ENCODE peak calls at places on chromosomes 12 and 14, in ten cellular contexts. W is MM.1S, E is lower leg skin, I is adrenal gland, Q is WERI-Rb-1, B is suprapubic skin, Z is dorsolateral prefrontal cortex, M is cardiac fibroblast, U is AG04450, X is endodermal cell. D is an unnamed sample.

GRCh38 chr12:823043-823698 is 70.8 kb downstream of the WNK1 start:
- DNase-seq in U (no peak), W (peak), Z (no peak), X (no peak), B (no peak), M (no peak), Q (no peak), I (no peak), E (no peak), D (peak)

GRCh38 chr12:18522806-18523205 is 215.0 kb downstream of the PLCZ1 start:
- DNase-seq in X (no peak), U (no peak), E (no peak), W (no peak), Z (no peak), Q (no peak), B (no peak), I (no peak), M (no peak), D (no peak)

GRCh38 chr14:67240168-67240932 is 885 bp upstream of the PALS1 start:
- DNase-seq in M (peak), I (peak), Z (peak), Q (peak), U (no peak), X (peak), B (peak), W (peak), E (peak), D (peak)

GRCh38 chr14:20684662-20685456 is 499 bp downstream of the RNASE4 start:
- DNase-seq in M (peak), Z (no peak), E (peak), I (peak), U (no peak), W (no peak), B (peak), X (no peak), Q (no peak), D (no peak)

GRCh38 chr12:130143136-130143535 is 19.1 kb upstream of the FZD10 start:
- DNase-seq in U (no peak), X (no peak), M (no peak), Z (no peak), B (no peak), Q (no peak), W (no peak), I (no peak), E (no peak), D (no peak)

GRCh38 chr14:105484069-105484996 is 2.4 kb upstream of the CRIP1 start:
- DNase-seq in B (peak), E (peak), Q (no peak), I (no peak), Z (no peak), M (peak), W (no peak), U (no peak), X (no peak), D (no peak)

GRCh38 chr12:64895541-64895940 is 71.1 kb downstream of the TBC1D30 start:
- DNase-seq in X (no peak), B (no peak), E (no peak), M (no peak), W (no peak), I (no peak), U (no peak), Z (no peak), Q (no peak), D (no peak)

GRCh38 chr12:57087689-57088441 is 1.0 kb upstream of the NAB2 start:
- DNase-seq in I (peak), Z (no peak), E (peak), M (peak), B (peak), U (peak), W (peak), X (peak), Q (peak), D (peak)

GRCh38 chr12:94265966-94266365 is 117.6 kb downstream of the PLXNC1 start:
- DNase-seq in Q (no peak), I (no peak), E (no peak), U (no peak), Z (no peak), B (no peak), X (no peak), W (no peak), M (no peak), D (no peak)

GRCh38 chr14:24311837-24312615 is 724 bp downstream of the LTB4R start:
- DNase-seq in X (no peak), I (no peak), E (peak), Z (no peak), Q (no peak), B (no peak), M (peak), W (no peak), U (no peak), D (no peak)

GRCh38 chr12:91556909-91557308 is 374.3 kb upstream of the DCN start:
- DNase-seq in B (no peak), Z (no peak), Q (no peak), U (no peak), M (no peak), W (no peak), E (no peak), I (no peak), X (no peak), D (no peak)

GRCh38 chr14:21791749-21792148 is 118.1 kb upstream of the OR4E1 start:
- DNase-seq in B (no peak), Z (no peak), W (no peak), E (no peak), U (no peak), I (no peak), Q (no peak), M (no peak), X (no peak), D (no peak)

GRCh38 chr14:24290746-24291145 is 8.8 kb downstream of the DHRS1 start:
- DNase-seq in M (no peak), I (no peak), E (no peak), W (no peak), Z (no peak), X (no peak), Q (no peak), B (no peak), U (no peak), D (no peak)

GRCh38 chr12:53938276-53939140 is at the start of gene HOXC13:
- DNase-seq in M (peak), E (peak), X (peak), Z (no peak), W (peak), Q (peak), U (no peak), I (peak), B (peak), D (no peak)

GRCh38 chr12:50764861-50765324 is 992 bp downstream of the ATF1 start:
- DNase-seq in M (peak), X (no peak), E (peak), W (peak), Z (no peak), I (peak), U (no peak), Q (no peak), B (peak), D (peak)

GRCh38 chr14:79605863-79606262 is 605.4 kb downstream of the DIO2 start:
- DNase-seq in Q (no peak), U (no peak), I (no peak), B (no peak), Z (no peak), E (no peak), M (no peak), X (no peak), W (no peak), D (no peak)

GRCh38 chr12:79690156-79690605 is 583 bp downstream of the PAWR start:
- DNase-seq in E (no peak), Z (no peak), Q (peak), W (peak), X (no peak), I (peak), M (no peak), B (peak), U (no peak), D (peak)

GRCh38 chr14:81437226-81437625 is 37.1 kb upstream of the STON2 start:
- DNase-seq in Q (no peak), M (no peak), Z (no peak), W (no peak), U (no peak), I (no peak), B (no peak), X (no peak), E (no peak), D (no peak)

GRCh38 chr12:46404225-46404631 is 31.7 kb upstream of the SLC38A2 start:
- DNase-seq in Z (no peak), E (no peak), M (peak), X (no peak), Q (no peak), U (no peak), W (no peak), B (no peak), I (no peak), D (peak)

GRCh38 chr12:111937429-111937828 is 75.5 kb downstream of the TMEM116 start:
- DNase-seq in B (no peak), M (peak), Q (no peak), E (no peak), W (no peak), U (no peak), Z (no peak), I (no peak), X (no peak), D (no peak)

GRCh38 chr12:79935624-79936040 is 735 bp upstream of the PPP1R12A start:
- DNase-seq in U (no peak), Q (peak), B (no peak), E (no peak), W (no peak), M (peak), I (no peak), X (no peak), Z (no peak), D (peak)

GRCh38 chr12:55931780-55932545 is 1.0 kb downstream of the DGKA start:
- DNase-seq in I (peak), M (peak), W (no peak), X (peak), E (peak), Z (peak), U (no peak), B (peak), Q (peak), D (peak)

GRCh38 chr12:14965221-14965620 is 3.8 kb upstream of the ARHGDIB start:
- DNase-seq in I (no peak), W (no peak), Z (no peak), Q (no peak), B (no peak), E (no peak), U (no peak), X (no peak), M (no peak), D (no peak)

GRCh38 chr14:75561013-75561432 is 17.4 kb upstream of the FLVCR2 start:
- DNase-seq in M (peak), I (peak), Q (peak), E (peak), U (no peak), X (peak), B (peak), Z (peak), W (peak), D (peak)

GRCh38 chr14:95549656-95550585 is 15.1 kb downstream of the GLRX5 start:
- DNase-seq in W (no peak), Q (no peak), M (no peak), Z (no peak), I (no peak), U (no peak), X (peak), E (peak), B (peak), D (no peak)

GRCh38 chr12:101823891-101824290 is 6.9 kb downstream of the GNPTAB start:
- DNase-seq in E (peak), Q (peak), Z (no peak), X (peak), I (peak), U (no peak), B (peak), W (peak), M (peak), D (peak)

GRCh38 chr12:40034156-40034555 is 71.7 kb downstream of the SLC2A13 start:
- DNase-seq in U (no peak), Q (no peak), Z (no peak), M (no peak), X (no peak), W (no peak), E (no peak), I (no peak), B (no peak), D (no peak)

GRCh38 chr12:75479963-75480461 is 543 bp upstream of the GLIPR1 start:
- DNase-seq in Q (no peak), I (no peak), X (no peak), U (no peak), M (peak), W (peak), Z (no peak), E (no peak), B (no peak), D (peak)

GRCh38 chr12:116426391-116427136 is 132.6 kb upstream of the MAP1LC3B2 start:
- DNase-seq in Z (no peak), E (peak), U (peak), M (peak), X (peak), I (no peak), Q (no peak), B (peak), W (no peak), D (no peak)

DNA sequence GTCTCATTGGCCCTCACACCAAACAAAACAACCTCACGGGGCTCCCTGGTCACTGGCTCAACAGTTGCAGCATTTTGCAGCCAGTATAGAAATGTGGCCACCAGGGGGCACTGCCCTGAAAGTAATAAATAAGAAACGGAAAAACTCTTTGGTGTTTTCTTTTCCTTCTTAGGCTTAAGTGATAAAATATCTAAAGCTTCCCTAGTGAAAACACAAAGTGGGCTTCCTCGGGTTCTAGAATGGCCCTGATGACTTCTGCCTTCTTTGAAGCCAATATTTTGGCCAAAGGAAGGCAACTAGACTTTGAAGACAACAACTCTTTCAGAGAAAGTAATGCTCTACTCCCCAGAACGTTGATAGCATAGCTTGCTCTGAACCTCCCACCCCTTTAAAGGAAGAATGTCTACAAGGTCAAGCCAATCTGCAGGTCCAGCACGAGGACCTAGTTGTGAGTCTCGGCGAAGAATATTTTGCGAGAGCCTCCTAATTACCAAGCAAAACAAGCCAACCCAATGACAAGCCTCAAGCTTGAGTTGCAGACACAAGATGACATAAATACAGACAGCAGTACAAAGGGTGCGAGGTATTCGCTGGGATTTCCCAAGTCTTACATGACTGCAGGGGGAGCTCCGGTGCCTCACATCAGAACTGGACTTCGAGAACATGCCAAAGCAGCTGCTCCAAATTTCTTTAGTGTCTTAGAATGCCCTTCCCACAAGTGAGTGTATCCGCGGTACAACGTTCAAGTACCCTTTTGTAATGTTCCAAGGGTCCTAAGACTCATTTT is 2.6 kb downstream of the ITPK1 start:
- DNase-seq in Z (peak), X (peak), Q (peak), U (peak), I (peak), M (peak), W (peak), B (peak), E (peak), D (peak)
- H3K4me3 ChIP-seq in Z (peak), X (peak), Q (no peak), U (peak), I (no peak), M (peak), W (peak), B (peak), E (no peak), D (peak)

DNA sequence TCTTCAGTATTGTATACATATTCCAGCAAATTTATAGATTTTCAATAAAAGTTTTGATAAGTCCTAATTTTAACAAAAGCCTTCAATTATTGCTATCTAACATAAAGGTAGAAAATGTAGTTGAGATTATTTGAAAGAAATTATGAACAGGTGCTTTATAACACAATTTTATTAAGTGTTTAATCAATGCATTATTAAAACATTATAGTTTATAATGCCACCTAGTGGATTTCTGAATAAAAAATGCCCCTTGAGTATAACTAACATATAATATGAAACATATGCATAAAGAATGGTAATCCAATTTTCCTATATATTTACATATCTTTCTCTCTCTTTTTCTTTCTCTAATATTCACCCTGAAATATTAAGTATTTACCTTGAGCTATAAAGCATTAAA is 515.3 kb downstream of the SLC6A15 start:
- DNase-seq in E (no peak), X (no peak), M (peak), B (no peak), W (peak), Q (no peak), Z (no peak), I (no peak), U (no peak), D (no peak)
- TF ChIP-seq CTCF in E (no peak), X (no peak), M (no peak), B (no peak), W (peak), Q (no peak), Z (peak), I (peak), U (peak), D (no peak)

DNA sequence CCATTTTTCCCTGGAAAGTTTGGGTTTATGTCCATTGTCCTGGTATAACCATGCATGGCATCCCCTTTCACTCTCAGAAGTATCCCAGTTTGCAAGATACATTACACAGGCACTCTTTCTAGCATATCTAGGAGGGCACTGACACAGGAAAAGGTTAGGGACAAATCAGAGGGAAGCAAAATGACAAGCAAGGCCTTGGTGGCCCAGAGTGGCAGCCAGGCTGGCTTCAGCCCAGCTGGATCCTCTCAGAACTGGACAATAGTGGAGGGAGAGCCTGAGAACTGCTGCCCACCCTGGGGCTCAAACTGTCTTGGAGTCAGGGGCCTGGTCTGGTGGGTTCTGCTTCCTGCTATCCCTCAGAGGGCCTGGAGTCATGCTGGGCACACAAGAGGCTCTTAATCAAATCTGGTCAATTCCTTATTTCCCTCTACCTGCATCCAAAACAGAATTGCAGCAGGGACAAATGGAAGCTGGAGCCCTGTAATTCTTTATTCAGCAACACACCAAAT is 2.6 kb downstream of the VDR start:
- DNase-seq in Q (no peak), U (no peak), W (no peak), M (no peak), X (peak), E (no peak), I (peak), B (no peak), Z (no peak), D (no peak)
- H3K4me3 ChIP-seq in Q (no peak), U (no peak), W (no peak), M (no peak), X (no peak), E (no peak), I (no peak), B (peak), Z (no peak), D (no peak)

GRCh38 chr12:109797905-109798669 is 35.1 kb downstream of the TRPV4 start:
- DNase-seq in Q (no peak), E (no peak), W (no peak), M (no peak), I (no peak), U (no peak), X (peak), B (no peak), Z (no peak), D (no peak)
- TF ChIP-seq CTCF in Q (peak), E (no peak), W (peak), M (peak), I (no peak), U (peak), X (peak), B (no peak), Z (no peak), D (no peak)

GRCh38 chr14:50002926-50003212 is 110.0 kb downstream of the ARF6 start:
- DNase-seq in Q (no peak), Z (no peak), B (no peak), X (no peak), U (no peak), M (no peak), I (no peak), E (no peak), W (no peak), D (no peak)

GRCh38 chr14:50001999-50002925 is 109.4 kb downstream of the ARF6 start:
- DNase-seq in X (peak), E (no peak), B (peak), Z (no peak), M (no peak), W (peak), Q (no peak), U (no peak), I (no peak), D (peak)

GRCh38 chr14:49999826-50000214 is 106.9 kb downstream of the ARF6 start:
- DNase-seq in X (peak), Q (no peak), W (no peak), Z (no peak), U (no peak), M (no peak), I (no peak), B (no peak), E (no peak), D (no peak)

GRCh38 chr14:50000215-50001145 is 107.6 kb downstream of the ARF6 start:
- DNase-seq in W (peak), B (peak), U (no peak), X (peak), E (peak), I (peak), M (peak), Z (no peak), Q (peak), D (peak)

GRCh38 chr14:50001146-50001998 is 108.5 kb downstream of the ARF6 start:
- DNase-seq in W (peak), Q (peak), X (peak), E (peak), M (peak), B (peak), U (no peak), Z (no peak), I (no peak), D (peak)
- H3K4me3 ChIP-seq in W (peak), Q (peak), X (no peak), E (no peak), M (no peak), B (peak), U (no peak), Z (no peak), I (no peak), D (peak)

DNA sequence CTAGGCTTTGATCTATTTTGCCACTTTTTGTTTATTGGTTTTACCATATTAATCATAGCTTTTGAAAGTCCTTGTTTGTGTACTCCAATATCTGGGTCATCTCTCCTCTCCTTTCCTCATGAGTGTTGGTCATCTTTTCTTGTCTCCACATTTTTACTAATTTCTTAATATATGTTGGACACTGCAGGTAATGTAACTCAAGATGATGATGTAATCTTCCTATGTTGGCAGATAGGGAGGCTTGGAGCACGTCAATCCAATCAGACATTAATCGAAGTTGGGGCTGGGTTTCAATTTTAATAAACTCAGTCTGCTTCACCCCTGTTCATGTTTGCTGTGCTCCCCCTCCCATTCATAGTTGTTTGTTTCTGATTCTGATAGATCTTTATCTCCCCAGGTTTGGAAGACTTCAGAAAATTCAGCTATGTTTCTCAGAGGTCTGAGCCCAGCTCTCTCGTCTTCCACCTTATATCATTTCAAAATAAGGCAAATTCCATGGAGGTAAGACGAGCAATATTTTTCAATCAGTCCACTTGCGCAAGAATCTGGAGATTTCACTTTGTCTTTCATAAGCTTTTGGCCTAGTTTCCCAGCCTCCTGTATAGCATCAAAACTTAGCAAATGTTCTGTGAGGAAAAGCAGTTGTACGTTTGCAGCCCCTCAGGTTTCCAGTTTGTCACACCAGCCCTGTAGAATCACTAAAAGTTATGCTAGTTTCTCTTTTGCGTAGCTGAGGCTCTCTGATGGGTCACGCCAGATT is 504.1 kb downstream of the TMTC2 start:
- DNase-seq in E (no peak), W (no peak), Q (no peak), U (no peak), X (no peak), Z (no peak), M (no peak), I (no peak), B (no peak), D (no peak)
- TF ChIP-seq CTCF in E (no peak), W (no peak), Q (no peak), U (no peak), X (no peak), Z (no peak), M (no peak), I (no peak), B (no peak), D (no peak)

GRCh38 chr14:35400707-35401421 is 3.7 kb downstream of the NFKBIA start:
- DNase-seq in I (peak), E (no peak), Q (no peak), W (no peak), M (no peak), Z (no peak), B (no peak), X (peak), U (no peak), D (peak)
- H3K4me3 ChIP-seq in I (no peak), E (peak), Q (no peak), W (no peak), M (peak), Z (peak), B (peak), X (peak), U (peak), D (peak)